ENCODE peak calls at places on chromosomes 12 and 14, in six cellular contexts. Q is body of pancreas; A is hepatocyte; E is mammary epithelial cell; G is CD4-positive, alpha-beta T cell; Z is CD8-positive, alpha-beta T cell. R is an unnamed sample.
A peak's percentile ranks its signal among the peaks of the same experiment; 100 is the strongest.

GRCh38 chr12:46546634-46547273 is 174.2 kb upstream of the SLC38A2 start:
- DNase-seq in E (peak; percentile 71), Q (no peak), G (no peak), Z (no peak), A (no peak), R (no peak)

GRCh38 chr12:3753549-3754284 is 808 bp upstream of the CRACR2A start:
- DNase-seq in Q (no peak), G (no peak), E (no peak), Z (no peak), A (no peak), R (no peak)

GRCh38 chr12:22477894-22478287 is 66.5 kb downstream of the C2CD5 start:
- DNase-seq in Q (no peak), E (no peak), Z (no peak), G (no peak), A (no peak), R (no peak)

GRCh38 chr12:66647034-66647691 is 31.7 kb downstream of the GRIP1 start:
- DNase-seq in G (no peak), E (peak; percentile 94), Z (no peak), Q (no peak), A (no peak), R (no peak)

GRCh38 chr12:49200882-49201594 is 12.2 kb upstream of the TUBA1A start:
- DNase-seq in E (peak; percentile 76), Q (no peak), A (peak; percentile 56), G (no peak), Z (no peak), R (no peak)

GRCh38 chr12:98373019-98373554 is 142.3 kb upstream of the TMPO start:
- DNase-seq in E (peak; percentile 38), G (no peak), Z (no peak), Q (no peak), A (peak; percentile 65), R (no peak)

GRCh38 chr12:109727039-109727723 is 13.6 kb downstream of the FAM222A start:
- DNase-seq in Q (peak; percentile 67), A (no peak), G (no peak), E (no peak), Z (no peak), R (peak; percentile 25)

GRCh38 chr12:3496964-3497363 is 6.0 kb downstream of the PRMT8 start:
- DNase-seq in Z (no peak), G (no peak), E (peak; percentile 43), A (peak; percentile 22), Q (peak; percentile 55), R (no peak)

GRCh38 chr12:31033681-31034080 is 40.0 kb upstream of the DDX11 start:
- DNase-seq in E (no peak), G (no peak), A (no peak), Z (no peak), Q (no peak), R (no peak)

GRCh38 chr14:65213316-65213715 is 111.0 kb upstream of the MAX start:
- DNase-seq in Z (no peak), A (no peak), E (no peak), G (no peak), Q (no peak), R (no peak)

GRCh38 chr14:61262082-61262481 is 19.1 kb downstream of the TMEM30B start:
- DNase-seq in Q (no peak), G (no peak), E (no peak), Z (no peak), A (no peak), R (no peak)

DNA sequence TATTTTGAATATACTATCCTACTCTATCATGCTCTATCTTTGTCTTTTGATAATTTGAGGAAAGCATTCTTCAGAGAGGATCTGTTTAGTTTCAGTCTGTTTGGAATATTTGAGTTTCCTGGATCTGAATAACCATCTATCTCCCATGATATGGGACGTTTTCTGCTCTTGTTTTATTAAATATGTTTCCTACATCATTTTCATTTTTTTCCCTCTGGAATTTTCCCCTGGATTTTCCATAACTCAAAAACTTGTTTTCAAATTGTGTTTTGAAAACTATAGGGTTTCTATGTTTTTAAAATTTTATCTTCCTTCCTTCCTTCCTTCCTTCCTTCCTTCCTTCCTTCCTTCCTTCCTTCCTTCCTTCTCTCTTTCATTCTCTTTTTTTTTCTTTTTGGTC is 974.2 kb downstream of the TMEM121 start:
- DNase-seq in E (no peak), A (no peak), Z (no peak), Q (no peak), G (no peak), R (no peak)
- H3K9me3 ChIP-seq in E (peaks cover 8% of the 10 kb centered on the region), A (peaks cover 8% of the 10 kb centered on the region), Z (no peaks in the 10 kb centered on the region), Q (no peaks in the 10 kb centered on the region), G (no peaks in the 10 kb centered on the region), R (no peaks in the 10 kb centered on the region)

GRCh38 chr14:20143911-20144310 is 5.3 kb downstream of the OR4N5 start:
- DNase-seq in Z (no peak), E (no peak), G (no peak), A (no peak), Q (no peak), R (no peak)

DNA sequence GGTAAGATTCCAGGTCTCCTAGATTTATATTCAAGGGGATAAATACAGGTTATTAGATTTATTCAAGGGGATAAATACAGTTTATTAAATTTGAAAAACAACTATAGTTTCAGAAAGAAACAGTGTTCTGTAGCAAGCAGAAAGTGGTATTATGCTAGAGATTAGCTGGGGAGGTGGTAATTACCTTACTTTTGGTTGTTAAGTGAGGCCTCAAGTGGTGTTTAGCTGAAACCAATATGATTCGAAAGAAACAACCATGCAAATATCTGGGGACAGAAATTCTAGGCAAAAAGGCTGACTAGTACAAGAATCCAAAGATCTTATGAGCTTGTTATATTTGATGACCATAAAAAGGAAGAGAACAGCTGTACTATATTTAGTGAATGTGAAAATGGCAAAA is 6.2 kb downstream of the OR4N5 start:
- DNase-seq in Q (no peak), G (no peak), Z (no peak), E (no peak), A (no peak), R (no peak)
- H3K9me3 ChIP-seq in Q (no peaks in the 10 kb centered on the region), G (no peaks in the 10 kb centered on the region), Z (no peaks in the 10 kb centered on the region), E (peaks cover 3% of the 10 kb centered on the region), A (peaks cover 4% of the 10 kb centered on the region), R (peaks cover 3% of the 10 kb centered on the region)

GRCh38 chr14:105838107-105838506 is 311.7 kb downstream of the TMEM121 start:
- DNase-seq in A (no peak), G (no peak), E (no peak), Z (no peak), Q (no peak), R (no peak)

GRCh38 chr14:105837349-105838063 is 311.1 kb downstream of the TMEM121 start:
- DNase-seq in E (no peak), A (no peak), G (no peak), Z (no peak), Q (no peak), R (no peak)

GRCh38 chr14:105836730-105837129 is 310.3 kb downstream of the TMEM121 start:
- DNase-seq in A (no peak), Z (no peak), Q (no peak), E (no peak), G (no peak), R (no peak)

GRCh38 chr14:105838591-105839424 is 312.4 kb downstream of the TMEM121 start:
- DNase-seq in Q (no peak), E (no peak), G (no peak), Z (no peak), A (no peak), R (no peak)

DNA sequence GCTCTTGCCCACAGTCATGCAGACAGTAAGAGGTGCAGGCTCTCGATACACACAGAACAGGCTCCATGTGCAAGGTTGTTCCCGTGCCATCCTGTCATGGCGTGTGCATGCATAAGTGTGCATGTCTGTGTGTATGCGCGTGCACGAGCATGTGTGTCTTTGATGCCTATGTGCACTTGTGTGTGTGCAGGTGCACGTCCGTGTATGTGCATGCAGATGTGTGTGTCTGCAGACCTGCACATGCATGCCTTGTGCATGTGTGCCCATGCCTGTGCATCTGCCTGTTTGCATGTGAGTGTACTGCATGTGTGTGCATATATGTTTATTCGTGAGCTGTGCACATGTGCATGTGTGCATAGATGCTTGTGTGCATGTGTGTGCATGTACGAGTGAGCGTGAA is 309.8 kb downstream of the TMEM121 start:
- DNase-seq in A (no peak), E (no peak), Z (no peak), Q (no peak), G (no peak), R (peak; percentile 40)
- H3K9me3 ChIP-seq in A (no peaks in the 10 kb centered on the region), E (peaks cover 24% of the 10 kb centered on the region), Z (no peaks in the 10 kb centered on the region), Q (no peaks in the 10 kb centered on the region), G (no peaks in the 10 kb centered on the region), R (no peaks in the 10 kb centered on the region)

GRCh38 chr14:70942342-70942706 is 35.1 kb downstream of the PCNX1 start:
- DNase-seq in A (no peak), E (no peak), G (no peak), Q (no peak), Z (no peak), R (no peak)
- H3K9me3 ChIP-seq in A (no peaks in the 10 kb centered on the region), E (peaks cover 6% of the 10 kb centered on the region), G (peaks cover 27% of the 10 kb centered on the region), Q (no peaks in the 10 kb centered on the region), Z (peaks cover 14% of the 10 kb centered on the region), R (peaks cover 21% of the 10 kb centered on the region)

GRCh38 chr14:99177876-99178630 is 93.9 kb downstream of the BCL11B start:
- DNase-seq in Z (no peak), Q (no peak), A (no peak), G (no peak), E (no peak), R (no peak)
- H3K9me3 ChIP-seq in Z (no peaks in the 10 kb centered on the region), Q (no peaks in the 10 kb centered on the region), A (no peaks in the 10 kb centered on the region), G (no peaks in the 10 kb centered on the region), E (no peaks in the 10 kb centered on the region), R (no peaks in the 10 kb centered on the region)

GRCh38 chr14:47195582-47195981 is 479.8 kb downstream of the MDGA2 start:
- DNase-seq in Z (no peak), E (no peak), Q (no peak), G (no peak), A (no peak), R (no peak)
- H3K9me3 ChIP-seq in Z (no peaks in the 10 kb centered on the region), E (no peaks in the 10 kb centered on the region), Q (no peaks in the 10 kb centered on the region), G (no peaks in the 10 kb centered on the region), A (no peaks in the 10 kb centered on the region), R (no peaks in the 10 kb centered on the region)

GRCh38 chr14:105839425-105840265 is 313.3 kb downstream of the TMEM121 start:
- DNase-seq in A (no peak), G (no peak), Z (no peak), Q (no peak), E (no peak), R (no peak)
- H3K9me3 ChIP-seq in A (no peaks in the 10 kb centered on the region), G (no peaks in the 10 kb centered on the region), Z (no peaks in the 10 kb centered on the region), Q (no peaks in the 10 kb centered on the region), E (peaks cover 50% of the 10 kb centered on the region), R (no peaks in the 10 kb centered on the region)